ENCODE peak calls at places on chromosomes 7 and 10, in six cellular contexts. J, K, Y, R, C and G are unnamed samples.

GRCh38 chr10:6619663-6620062 is 39.6 kb upstream of the PRKCQ start:
- DNase-seq in J (no peak), K (no peak), Y (no peak), R (no peak), C (no peak), G (no peak)

GRCh38 chr10:84706875-84707274 is 378.5 kb downstream of the CCSER2 start:
- DNase-seq in J (no peak), K (no peak), Y (no peak), R (no peak), C (no peak), G (no peak)

GRCh38 chr10:71473671-71474599 is 77.2 kb downstream of the CDH23 start:
- DNase-seq in J (no peak), K (no peak), Y (no peak), R (no peak), C (no peak), G (no peak)

GRCh38 chr10:21681156-21681555 is 147.1 kb downstream of the MLLT10 start:
- DNase-seq in J (no peak), K (no peak), Y (no peak), R (no peak), C (no peak), G (no peak)

GRCh38 chr10:27341001-27341400 is 100.4 kb upstream of the ACBD5 start:
- DNase-seq in J (peak), K (no peak), Y (no peak), R (no peak), C (no peak), G (no peak)

GRCh38 chr10:101050206-101051069 is 11.4 kb upstream of the KAZALD1 start:
- DNase-seq in J (peak), K (no peak), Y (no peak), R (peak), C (no peak), G (peak)

GRCh38 chr7:44145419-44145968 is 4.4 kb upstream of the MYL7 start:
- DNase-seq in J (no peak), K (no peak), Y (no peak), R (no peak), C (no peak), G (peak)

GRCh38 chr10:29923416-29923970 is 135.9 kb downstream of the JCAD start:
- DNase-seq in J (no peak), K (no peak), Y (no peak), R (no peak), C (no peak), G (no peak)

GRCh38 chr7:38368191-38368605 is 94.8 kb upstream of the TARP start:
- DNase-seq in J (peak), K (no peak), Y (peak), R (peak), C (peak), G (peak)

GRCh38 chr10:11354823-11355222 is 256.6 kb downstream of the USP6NL start:
- DNase-seq in J (no peak), K (no peak), Y (no peak), R (no peak), C (no peak), G (no peak)

GRCh38 chr10:59825932-59826331 is 72.7 kb upstream of the MRLN start:
- DNase-seq in J (no peak), K (no peak), Y (no peak), R (no peak), C (no peak), G (no peak)

GRCh38 chr10:52440612-52441285 is 126.7 kb downstream of the DKK1 start:
- DNase-seq in J (no peak), K (no peak), Y (no peak), R (no peak), C (no peak), G (no peak)

GRCh38 chr7:42226354-42226941 is 10.6 kb downstream of the GLI3 start:
- DNase-seq in J (no peak), K (no peak), Y (no peak), R (no peak), C (no peak), G (no peak)

GRCh38 chr7:88015309-88015708 is 81.3 kb downstream of the ADAM22 start:
- DNase-seq in J (no peak), K (no peak), Y (no peak), R (no peak), C (no peak), G (peak)

GRCh38 chr7:2966466-2967078 is 77.1 kb downstream of the CARD11 start:
- DNase-seq in J (no peak), K (no peak), Y (no peak), R (peak), C (no peak), G (no peak)

GRCh38 chr10:44993922-44994751 is 6.6 kb upstream of the ZNF22 start:
- DNase-seq in J (peak), K (no peak), Y (no peak), R (no peak), C (no peak), G (no peak)

GRCh38 chr7:133676805-133677370 is 424.0 kb downstream of the EXOC4 start:
- DNase-seq in J (no peak), K (no peak), Y (no peak), R (no peak), C (no peak), G (no peak)

GRCh38 chr10:54282012-54282411 is 519.0 kb downstream of the PCDH15 start:
- DNase-seq in J (no peak), K (no peak), Y (no peak), R (no peak), C (no peak), G (no peak)

GRCh38 chr7:128103498-128104108 is 72.4 kb upstream of the LRRC4 start:
- DNase-seq in J (peak), K (no peak), Y (peak), R (no peak), C (no peak), G (peak)

GRCh38 chr10:31158000-31158658 is 126.5 kb upstream of the ZNF438 start:
- DNase-seq in J (no peak), K (no peak), Y (no peak), R (no peak), C (no peak), G (no peak)

GRCh38 chr10:69847883-69848282 is 46.2 kb downstream of the COL13A1 start:
- DNase-seq in J (no peak), K (no peak), Y (no peak), R (no peak), C (no peak), G (no peak)

DNA sequence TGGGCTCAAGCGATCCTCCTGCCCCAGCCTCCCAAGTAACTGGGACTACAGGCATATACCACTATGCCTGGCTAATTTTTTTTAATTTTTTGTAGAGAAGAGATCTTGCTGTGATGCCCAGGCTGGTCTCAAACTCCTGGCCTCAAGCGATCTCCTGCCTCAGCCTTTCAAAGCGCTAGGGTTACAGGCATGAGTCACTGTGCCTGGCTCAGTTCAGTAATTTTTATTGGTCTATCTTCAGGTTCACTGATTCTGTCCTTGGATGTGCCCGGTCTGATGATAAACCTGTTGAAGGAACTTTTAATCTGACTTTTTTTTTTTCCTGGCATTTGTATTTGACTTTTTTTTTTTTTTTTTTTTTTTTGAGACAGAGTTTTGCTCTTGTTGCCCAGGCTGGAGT is 40.1 kb upstream of the STRIP2 start:
- DNase-seq in J (no peak), K (no peak), Y (no peak), R (no peak), C (no peak), G (no peak)
- TF ChIP-seq GABPA in J (no peak), K (no peak), Y (no peak), R (no peak), C (no peak), G (no peak)

DNA sequence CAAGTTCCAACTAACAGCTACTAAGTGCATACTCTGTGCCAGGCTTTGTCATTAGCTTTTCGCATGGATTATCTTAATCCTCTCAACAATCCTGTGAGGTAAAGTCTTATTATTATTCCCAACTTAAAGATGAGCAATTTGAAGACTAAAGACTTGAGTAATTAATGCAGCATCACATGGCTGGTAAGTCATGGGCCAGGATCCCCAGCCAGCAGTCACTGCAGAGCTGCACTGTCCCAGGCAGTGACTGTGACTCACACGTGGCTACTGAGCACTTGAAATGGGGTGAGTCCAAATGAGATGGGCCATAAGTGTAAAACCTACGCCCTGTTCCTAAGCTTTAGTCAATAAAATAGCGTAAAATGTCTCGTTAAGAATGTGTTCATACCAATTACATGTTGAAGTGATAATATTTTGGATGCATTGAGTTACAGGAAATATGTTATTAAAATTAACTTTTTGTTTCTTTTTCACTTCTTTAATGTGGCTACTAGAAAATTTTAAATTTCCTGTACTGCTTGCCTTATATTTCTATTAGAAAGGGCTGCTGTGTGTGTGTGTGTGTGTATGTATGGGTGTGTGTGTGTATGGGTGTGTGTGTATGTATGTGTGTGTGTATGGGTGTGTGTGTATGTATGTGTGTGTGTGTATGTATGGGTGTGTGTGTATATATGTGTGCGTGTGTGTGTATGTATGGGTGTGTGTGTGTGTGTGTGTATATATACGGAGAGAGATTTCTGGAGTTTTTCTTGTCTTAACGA is 756.3 kb downstream of the AUTS2 start:
- DNase-seq in J (no peak), K (no peak), Y (no peak), R (no peak), C (no peak), G (peak)
- TF ChIP-seq GABPA in J (no peak), K (no peak), Y (no peak), R (no peak), C (no peak), G (no peak)

GRCh38 chr10:23432639-23433038 is 6.2 kb upstream of the OTUD1 start:
- DNase-seq in J (no peak), K (no peak), Y (peak), R (no peak), C (no peak), G (no peak)

GRCh38 chr10:23432161-23432560 is 6.7 kb upstream of the OTUD1 start:
- DNase-seq in J (no peak), K (no peak), Y (no peak), R (no peak), C (no peak), G (no peak)

GRCh38 chr10:23435378-23435777 is 3.5 kb upstream of the OTUD1 start:
- DNase-seq in J (no peak), K (no peak), Y (no peak), R (no peak), C (no peak), G (no peak)

GRCh38 chr10:23437987-23438546 is 808 bp upstream of the OTUD1 start:
- DNase-seq in J (no peak), K (no peak), Y (no peak), R (no peak), C (no peak), G (no peak)

GRCh38 chr10:23433710-23434109 is 5.2 kb upstream of the OTUD1 start:
- DNase-seq in J (no peak), K (no peak), Y (no peak), R (no peak), C (no peak), G (no peak)
- TF ChIP-seq GABPA in J (no peak), K (no peak), Y (no peak), R (no peak), C (no peak), G (no peak)

GRCh38 chr10:119393421-119393820 is 149.1 kb downstream of the RGS10 start:
- DNase-seq in J (no peak), K (no peak), Y (no peak), R (no peak), C (no peak), G (no peak)

GRCh38 chr10:119393019-119393418 is 149.5 kb downstream of the RGS10 start:
- DNase-seq in J (no peak), K (no peak), Y (no peak), R (no peak), C (no peak), G (no peak)

GRCh38 chr10:119394657-119395286 is 147.7 kb downstream of the RGS10 start:
- DNase-seq in J (no peak), K (no peak), Y (no peak), R (no peak), C (no peak), G (no peak)

GRCh38 chr10:119395287-119396007 is 147.1 kb downstream of the RGS10 start:
- DNase-seq in J (no peak), K (no peak), Y (no peak), R (no peak), C (no peak), G (no peak)

DNA sequence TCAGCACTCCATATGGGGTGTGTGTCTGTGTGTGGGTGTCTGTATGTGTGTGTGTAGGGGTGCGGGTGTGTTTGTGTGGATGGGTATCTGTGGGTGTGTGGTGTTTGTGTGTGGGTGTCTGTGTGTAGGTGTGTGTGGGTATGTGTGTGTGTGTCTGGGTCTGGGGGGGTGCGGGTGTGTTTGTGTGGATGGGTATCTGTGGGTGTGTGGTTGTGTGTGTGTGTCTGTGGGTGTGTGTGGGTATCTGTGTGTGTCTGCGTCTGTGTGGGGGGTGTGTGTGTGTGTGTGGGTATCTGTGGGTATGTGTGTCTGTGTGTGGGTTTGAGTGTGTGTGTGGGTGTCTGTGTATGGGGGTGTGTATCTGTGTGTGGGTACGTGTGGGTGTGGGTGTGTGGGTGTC is 148.7 kb downstream of the RGS10 start:
- DNase-seq in J (no peak), K (no peak), Y (no peak), R (no peak), C (no peak), G (no peak)
- TF ChIP-seq GABPA in J (no peak), K (no peak), Y (no peak), R (no peak), C (no peak), G (no peak)

GRCh38 chr10:127556911-127557310 is 7.8 kb downstream of the NPS start:
- DNase-seq in J (no peak), K (no peak), Y (no peak), R (no peak), C (no peak), G (no peak)
- TF ChIP-seq GABPA in J (no peak), K (no peak), Y (no peak), R (no peak), C (no peak), G (no peak)

GRCh38 chr7:112484671-112485097 is 3.9 kb downstream of the LSMEM1 start:
- DNase-seq in J (peak), K (no peak), Y (no peak), R (no peak), C (no peak), G (no peak)

GRCh38 chr7:112487457-112487856 is 6.7 kb downstream of the LSMEM1 start:
- DNase-seq in J (no peak), K (no peak), Y (no peak), R (peak), C (no peak), G (no peak)

GRCh38 chr7:112481337-112481736 is 546 bp downstream of the LSMEM1 start:
- DNase-seq in J (no peak), K (no peak), Y (no peak), R (no peak), C (no peak), G (no peak)

GRCh38 chr7:112485766-112486165 is 5.0 kb downstream of the LSMEM1 start:
- DNase-seq in J (no peak), K (no peak), Y (no peak), R (no peak), C (no peak), G (no peak)

DNA sequence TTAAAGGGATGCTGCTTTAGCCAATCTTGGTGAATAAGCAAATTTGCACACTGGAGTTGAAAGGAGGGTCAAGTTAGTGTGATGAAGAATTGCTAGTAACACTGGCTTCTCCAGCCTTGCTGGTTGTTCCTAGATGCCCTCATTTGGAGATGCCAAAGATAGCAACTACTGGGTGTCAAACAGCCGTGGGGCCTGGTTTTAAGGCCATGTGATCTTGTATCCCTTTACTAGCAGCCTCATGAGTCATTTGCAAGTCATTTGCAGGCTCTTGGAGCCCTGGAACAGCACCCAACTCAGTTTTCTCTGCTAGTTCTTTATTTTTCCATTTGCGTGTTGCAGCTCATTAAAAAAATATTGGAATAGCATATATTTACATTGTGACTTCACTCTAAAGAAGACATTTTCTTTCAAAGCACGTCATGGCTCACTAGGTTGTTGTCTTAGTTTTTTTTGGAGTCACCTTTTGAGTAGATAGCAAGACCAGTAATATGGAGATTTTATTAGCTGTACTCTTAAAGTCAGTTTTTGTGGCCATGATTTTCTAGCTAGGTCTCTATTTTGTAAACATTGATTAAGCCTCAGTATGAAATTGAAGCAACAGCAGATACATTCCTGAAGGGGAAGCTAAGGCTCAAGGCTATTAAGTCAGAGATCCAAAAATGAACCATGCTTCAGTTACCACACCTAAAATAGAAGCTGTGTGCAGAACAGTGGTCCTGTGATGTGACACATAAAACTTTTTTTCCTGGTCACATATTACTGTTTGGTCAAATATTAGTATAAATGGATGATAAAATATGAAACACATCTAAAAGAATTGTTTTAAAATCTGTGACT is 1.3 kb downstream of the LSMEM1 start:
- DNase-seq in J (no peak), K (no peak), Y (no peak), R (peak), C (peak), G (no peak)
- TF ChIP-seq GABPA in J (no peak), K (no peak), Y (no peak), R (no peak), C (no peak), G (no peak)

GRCh38 chr7:138979226-138979979 is 1.8 kb downstream of the KIAA1549 start:
- DNase-seq in J (peak), K (no peak), Y (no peak), R (no peak), C (no peak), G (peak)
- TF ChIP-seq GABPA in J (no peak), K (no peak), Y (no peak), R (no peak), C (no peak), G (no peak)

DNA sequence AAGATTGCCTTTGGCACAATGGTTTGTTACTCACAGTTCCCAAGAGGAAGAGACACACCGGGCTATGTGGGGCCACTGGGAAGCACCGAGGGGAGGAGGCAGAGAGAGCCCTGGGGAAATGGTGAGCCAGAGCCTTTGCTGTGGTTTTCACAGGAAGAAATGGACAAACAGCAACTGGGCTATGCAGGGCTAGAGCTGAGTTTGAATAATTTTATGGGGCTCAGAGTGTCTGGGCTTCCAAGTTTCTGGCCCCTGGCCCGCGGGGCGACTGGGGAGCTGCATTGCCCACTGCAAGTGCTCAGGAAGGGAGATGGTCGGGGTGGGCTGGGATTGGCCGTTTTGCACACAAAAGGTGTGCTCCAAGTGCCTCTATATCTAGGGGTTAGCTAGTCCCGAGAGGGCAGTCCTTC is 92.6 kb downstream of the CHST15 start:
- DNase-seq in J (no peak), K (no peak), Y (no peak), R (no peak), C (no peak), G (no peak)
- TF ChIP-seq GABPA in J (no peak), K (no peak), Y (no peak), R (no peak), C (no peak), G (no peak)